ENCODE peak calls at places on chromosomes 13 and 19, in ten cellular contexts. One of them, this sample, is unnamed.

GRCh38 chr13:98143601-98144500 is 957 bp downstream of the FARP1 start:
- DNase-seq in astrocyte of the spinal cord: peak; percentile 53
- DNase-seq in left lung: peak; percentile 79
- DNase-seq in body of pancreas: peak; percentile 43
- DNase-seq in mucosa of descending colon: peak; percentile 55
- DNase-seq in uterus: peak; percentile 40
- DNase-seq in neuronal stem cell: no peak
- DNase-seq in CD8-positive, alpha-beta memory T cell: no peak
- DNase-seq in CD4-positive, alpha-beta memory T cell: no peak
- DNase-seq in HAP-1: peak; percentile 13
- DNase-seq in this sample: no peak

GRCh38 chr13:20148501-20149183 is 12.2 kb downstream of the GJA3 start:
- DNase-seq in HAP-1: no peak
- DNase-seq in body of pancreas: no peak
- DNase-seq in neuronal stem cell: no peak
- DNase-seq in astrocyte of the spinal cord: no peak
- DNase-seq in CD4-positive, alpha-beta memory T cell: no peak
- DNase-seq in mucosa of descending colon: no peak
- DNase-seq in uterus: no peak
- DNase-seq in left lung: no peak
- DNase-seq in CD8-positive, alpha-beta memory T cell: no peak
- DNase-seq in this sample: no peak

GRCh38 chr13:110161112-110161897 is 145.7 kb downstream of the COL4A1 start:
- DNase-seq in CD4-positive, alpha-beta memory T cell: no peak
- DNase-seq in mucosa of descending colon: no peak
- DNase-seq in uterus: no peak
- DNase-seq in body of pancreas: no peak
- DNase-seq in left lung: peak; percentile 58
- DNase-seq in CD8-positive, alpha-beta memory T cell: no peak
- DNase-seq in neuronal stem cell: no peak
- DNase-seq in astrocyte of the spinal cord: no peak
- DNase-seq in HAP-1: no peak
- DNase-seq in this sample: peak; percentile 24

GRCh38 chr19:32098953-32099352 is 246.5 kb upstream of the ZNF507 start:
- DNase-seq in left lung: no peak
- DNase-seq in mucosa of descending colon: no peak
- DNase-seq in HAP-1: peak; percentile 10
- DNase-seq in astrocyte of the spinal cord: no peak
- DNase-seq in uterus: no peak
- DNase-seq in neuronal stem cell: no peak
- DNase-seq in body of pancreas: no peak
- DNase-seq in CD4-positive, alpha-beta memory T cell: no peak
- DNase-seq in CD8-positive, alpha-beta memory T cell: no peak
- DNase-seq in this sample: no peak

GRCh38 chr13:70310720-70311119 is 202.5 kb upstream of the KLHL1 start:
- DNase-seq in mucosa of descending colon: no peak
- DNase-seq in neuronal stem cell: peak; percentile 18
- DNase-seq in CD4-positive, alpha-beta memory T cell: no peak
- DNase-seq in uterus: no peak
- DNase-seq in body of pancreas: peak; percentile 65
- DNase-seq in CD8-positive, alpha-beta memory T cell: no peak
- DNase-seq in astrocyte of the spinal cord: peak; percentile 66
- DNase-seq in left lung: no peak
- DNase-seq in HAP-1: peak; percentile 39
- DNase-seq in this sample: no peak

GRCh38 chr19:2115911-2116426 is 19.3 kb downstream of the IZUMO4 start:
- DNase-seq in mucosa of descending colon: no peak
- DNase-seq in neuronal stem cell: no peak
- DNase-seq in body of pancreas: no peak
- DNase-seq in left lung: no peak
- DNase-seq in HAP-1: no peak
- DNase-seq in CD4-positive, alpha-beta memory T cell: no peak
- DNase-seq in CD8-positive, alpha-beta memory T cell: no peak
- DNase-seq in astrocyte of the spinal cord: no peak
- DNase-seq in uterus: no peak
- DNase-seq in this sample: no peak

GRCh38 chr13:20128459-20128927 is 32.4 kb downstream of the GJA3 start:
- DNase-seq in astrocyte of the spinal cord: no peak
- DNase-seq in left lung: peak; percentile 82
- DNase-seq in body of pancreas: peak; percentile 74
- DNase-seq in HAP-1: no peak
- DNase-seq in CD8-positive, alpha-beta memory T cell: no peak
- DNase-seq in CD4-positive, alpha-beta memory T cell: peak; percentile 23
- DNase-seq in neuronal stem cell: no peak
- DNase-seq in uterus: no peak
- DNase-seq in mucosa of descending colon: peak; percentile 66
- DNase-seq in this sample: no peak

GRCh38 chr19:11203194-11204075 is 6.1 kb upstream of the KANK2 start:
- DNase-seq in HAP-1: peak; percentile 32
- DNase-seq in body of pancreas: peak; percentile 66
- DNase-seq in left lung: peak; percentile 83
- DNase-seq in uterus: peak; percentile 98
- DNase-seq in mucosa of descending colon: peak; percentile 71
- DNase-seq in neuronal stem cell: peak; percentile 53
- DNase-seq in CD4-positive, alpha-beta memory T cell: peak; percentile 18
- DNase-seq in astrocyte of the spinal cord: peak; percentile 73
- DNase-seq in CD8-positive, alpha-beta memory T cell: no peak
- DNase-seq in this sample: peak; percentile 76

GRCh38 chr13:43804461-43805070 is 17.8 kb upstream of the ENOX1 start:
- DNase-seq in uterus: no peak
- DNase-seq in left lung: no peak
- DNase-seq in astrocyte of the spinal cord: peak; percentile 88
- DNase-seq in body of pancreas: peak; percentile 15
- DNase-seq in mucosa of descending colon: no peak
- DNase-seq in CD4-positive, alpha-beta memory T cell: peak; percentile 42
- DNase-seq in HAP-1: peak; percentile 68
- DNase-seq in neuronal stem cell: peak; percentile 59
- DNase-seq in CD8-positive, alpha-beta memory T cell: no peak
- DNase-seq in this sample: no peak

GRCh38 chr13:51478418-51479198 is 25.8 kb upstream of the INTS6 start:
- DNase-seq in left lung: no peak
- DNase-seq in mucosa of descending colon: no peak
- DNase-seq in uterus: no peak
- DNase-seq in neuronal stem cell: no peak
- DNase-seq in CD8-positive, alpha-beta memory T cell: no peak
- DNase-seq in astrocyte of the spinal cord: no peak
- DNase-seq in CD4-positive, alpha-beta memory T cell: no peak
- DNase-seq in HAP-1: no peak
- DNase-seq in body of pancreas: peak; percentile 14
- DNase-seq in this sample: no peak

GRCh38 chr19:7063339-7063738 is 4.9 kb upstream of the MBD3L3 start:
- DNase-seq in body of pancreas: no peak
- DNase-seq in CD8-positive, alpha-beta memory T cell: no peak
- DNase-seq in left lung: no peak
- DNase-seq in neuronal stem cell: no peak
- DNase-seq in astrocyte of the spinal cord: no peak
- DNase-seq in mucosa of descending colon: no peak
- DNase-seq in CD4-positive, alpha-beta memory T cell: no peak
- DNase-seq in HAP-1: no peak
- DNase-seq in uterus: no peak
- DNase-seq in this sample: no peak

GRCh38 chr13:20798027-20798426 is 24.3 kb upstream of the EEF1AKMT1 start:
- DNase-seq in mucosa of descending colon: no peak
- DNase-seq in HAP-1: no peak
- DNase-seq in left lung: no peak
- DNase-seq in neuronal stem cell: no peak
- DNase-seq in body of pancreas: no peak
- DNase-seq in CD4-positive, alpha-beta memory T cell: no peak
- DNase-seq in uterus: no peak
- DNase-seq in astrocyte of the spinal cord: no peak
- DNase-seq in CD8-positive, alpha-beta memory T cell: no peak
- DNase-seq in this sample: no peak

GRCh38 chr19:1213391-1214286 is 8.1 kb downstream of the STK11 start:
- DNase-seq in left lung: no peak
- DNase-seq in uterus: peak; percentile 66
- DNase-seq in body of pancreas: peak; percentile 49
- DNase-seq in CD4-positive, alpha-beta memory T cell: peak; percentile 67
- DNase-seq in HAP-1: no peak
- DNase-seq in neuronal stem cell: no peak
- DNase-seq in mucosa of descending colon: peak; percentile 75
- DNase-seq in CD8-positive, alpha-beta memory T cell: no peak
- DNase-seq in astrocyte of the spinal cord: peak; percentile 54
- DNase-seq in this sample: no peak

GRCh38 chr13:102724923-102725322 is 30.1 kb upstream of the METTL21C start:
- DNase-seq in mucosa of descending colon: no peak
- DNase-seq in body of pancreas: no peak
- DNase-seq in neuronal stem cell: no peak
- DNase-seq in HAP-1: peak; percentile 12
- DNase-seq in left lung: no peak
- DNase-seq in astrocyte of the spinal cord: peak; percentile 49
- DNase-seq in CD4-positive, alpha-beta memory T cell: no peak
- DNase-seq in uterus: no peak
- DNase-seq in CD8-positive, alpha-beta memory T cell: no peak
- DNase-seq in this sample: no peak

GRCh38 chr19:3773814-3774515 is 1.9 kb upstream of the RAX2 start:
- DNase-seq in CD8-positive, alpha-beta memory T cell: no peak
- DNase-seq in uterus: no peak
- DNase-seq in left lung: no peak
- DNase-seq in HAP-1: no peak
- DNase-seq in mucosa of descending colon: no peak
- DNase-seq in astrocyte of the spinal cord: no peak
- DNase-seq in body of pancreas: no peak
- DNase-seq in CD4-positive, alpha-beta memory T cell: no peak
- DNase-seq in neuronal stem cell: no peak
- DNase-seq in this sample: no peak

GRCh38 chr19:21569497-21569870 is 64.1 kb downstream of the ZNF429 start:
- DNase-seq in CD4-positive, alpha-beta memory T cell: no peak
- DNase-seq in astrocyte of the spinal cord: no peak
- DNase-seq in left lung: peak; percentile 89
- DNase-seq in CD8-positive, alpha-beta memory T cell: no peak
- DNase-seq in neuronal stem cell: no peak
- DNase-seq in mucosa of descending colon: peak; percentile 80
- DNase-seq in body of pancreas: peak; percentile 80
- DNase-seq in HAP-1: no peak
- DNase-seq in uterus: no peak
- DNase-seq in this sample: no peak

GRCh38 chr19:48170817-48171347 is 402 bp downstream of the ZSWIM9 start:
- DNase-seq in neuronal stem cell: no peak
- DNase-seq in uterus: no peak
- DNase-seq in CD8-positive, alpha-beta memory T cell: no peak
- DNase-seq in astrocyte of the spinal cord: no peak
- DNase-seq in left lung: no peak
- DNase-seq in mucosa of descending colon: no peak
- DNase-seq in HAP-1: peak; percentile 4
- DNase-seq in CD4-positive, alpha-beta memory T cell: no peak
- DNase-seq in body of pancreas: no peak
- DNase-seq in this sample: no peak

GRCh38 chr19:12983561-12984142 is 11.6 kb upstream of the NFIX start:
- DNase-seq in CD8-positive, alpha-beta memory T cell: peak; percentile 72
- DNase-seq in body of pancreas: peak; percentile 87
- DNase-seq in left lung: peak; percentile 93
- DNase-seq in mucosa of descending colon: peak; percentile 91
- DNase-seq in neuronal stem cell: peak; percentile 84
- DNase-seq in uterus: peak; percentile 72
- DNase-seq in CD4-positive, alpha-beta memory T cell: peak; percentile 86
- DNase-seq in astrocyte of the spinal cord: peak; percentile 80
- DNase-seq in HAP-1: peak; percentile 51
- DNase-seq in this sample: peak; percentile 67

GRCh38 chr13:87235621-87236020 is 435.6 kb upstream of the SLITRK5 start:
- DNase-seq in CD4-positive, alpha-beta memory T cell: no peak
- DNase-seq in body of pancreas: no peak
- DNase-seq in left lung: no peak
- DNase-seq in mucosa of descending colon: no peak
- DNase-seq in neuronal stem cell: no peak
- DNase-seq in CD8-positive, alpha-beta memory T cell: no peak
- DNase-seq in astrocyte of the spinal cord: no peak
- DNase-seq in uterus: no peak
- DNase-seq in HAP-1: no peak
- DNase-seq in this sample: no peak

GRCh38 chr13:33285420-33286124 is at the start of gene STARD13:
- DNase-seq in CD4-positive, alpha-beta memory T cell: no peak
- DNase-seq in neuronal stem cell: peak; percentile 78
- DNase-seq in left lung: peak; percentile 86
- DNase-seq in astrocyte of the spinal cord: peak; percentile 98
- DNase-seq in CD8-positive, alpha-beta memory T cell: no peak
- DNase-seq in body of pancreas: peak; percentile 93
- DNase-seq in HAP-1: peak; percentile 22
- DNase-seq in mucosa of descending colon: peak; percentile 91
- DNase-seq in uterus: peak; percentile 97
- DNase-seq in this sample: peak; percentile 95
- H3K4me3 ChIP-seq in CD4-positive, alpha-beta memory T cell: no peak within 1 kb of the TSS
- H3K4me3 ChIP-seq in neuronal stem cell: peak within 1 kb of the TSS; percentile 69
- H3K4me3 ChIP-seq in left lung: peak within 1 kb of the TSS; percentile 55
- H3K4me3 ChIP-seq in astrocyte of the spinal cord: peak within 1 kb of the TSS; percentile 77
- H3K4me3 ChIP-seq in CD8-positive, alpha-beta memory T cell: no peak within 1 kb of the TSS
- H3K4me3 ChIP-seq in body of pancreas: peak within 1 kb of the TSS; percentile 48
- H3K4me3 ChIP-seq in HAP-1: peak within 1 kb of the TSS; percentile 9
- H3K4me3 ChIP-seq in mucosa of descending colon: peak within 1 kb of the TSS; percentile 25
- H3K4me3 ChIP-seq in uterus: peak within 1 kb of the TSS; percentile 56
- H3K4me3 ChIP-seq in this sample: peak within 1 kb of the TSS; percentile 61

GRCh38 chr13:74681891-74682290 is 547.7 kb upstream of the KLF12 start:
- DNase-seq in uterus: no peak
- DNase-seq in body of pancreas: no peak
- DNase-seq in CD8-positive, alpha-beta memory T cell: no peak
- DNase-seq in left lung: no peak
- DNase-seq in mucosa of descending colon: no peak
- DNase-seq in neuronal stem cell: no peak
- DNase-seq in HAP-1: no peak
- DNase-seq in CD4-positive, alpha-beta memory T cell: no peak
- DNase-seq in astrocyte of the spinal cord: no peak
- DNase-seq in this sample: no peak

GRCh38 chr13:74683411-74683810 is 549.2 kb upstream of the KLF12 start:
- DNase-seq in body of pancreas: no peak
- DNase-seq in astrocyte of the spinal cord: no peak
- DNase-seq in HAP-1: no peak
- DNase-seq in CD8-positive, alpha-beta memory T cell: no peak
- DNase-seq in CD4-positive, alpha-beta memory T cell: no peak
- DNase-seq in left lung: no peak
- DNase-seq in neuronal stem cell: no peak
- DNase-seq in uterus: no peak
- DNase-seq in mucosa of descending colon: no peak
- DNase-seq in this sample: no peak

GRCh38 chr13:74687452-74688180 is 553.4 kb upstream of the KLF12 start:
- DNase-seq in uterus: peak; percentile 30
- DNase-seq in astrocyte of the spinal cord: no peak
- DNase-seq in body of pancreas: no peak
- DNase-seq in HAP-1: no peak
- DNase-seq in neuronal stem cell: peak; percentile 66
- DNase-seq in left lung: no peak
- DNase-seq in mucosa of descending colon: no peak
- DNase-seq in CD8-positive, alpha-beta memory T cell: no peak
- DNase-seq in CD4-positive, alpha-beta memory T cell: no peak
- DNase-seq in this sample: no peak
- H3K4me3 ChIP-seq in uterus: no peak overlapping the region
- H3K4me3 ChIP-seq in astrocyte of the spinal cord: no peak overlapping the region
- H3K4me3 ChIP-seq in body of pancreas: no peak overlapping the region
- H3K4me3 ChIP-seq in HAP-1: no peak overlapping the region
- H3K4me3 ChIP-seq in neuronal stem cell: no peak overlapping the region
- H3K4me3 ChIP-seq in left lung: no peak overlapping the region
- H3K4me3 ChIP-seq in mucosa of descending colon: no peak overlapping the region
- H3K4me3 ChIP-seq in CD8-positive, alpha-beta memory T cell: no peak overlapping the region
- H3K4me3 ChIP-seq in CD4-positive, alpha-beta memory T cell: no peak overlapping the region
- H3K4me3 ChIP-seq in this sample: no peak overlapping the region

GRCh38 chr13:30362869-30363268 is 55.5 kb upstream of the KATNAL1 start:
- DNase-seq in CD8-positive, alpha-beta memory T cell: no peak
- DNase-seq in astrocyte of the spinal cord: no peak
- DNase-seq in uterus: no peak
- DNase-seq in CD4-positive, alpha-beta memory T cell: no peak
- DNase-seq in neuronal stem cell: no peak
- DNase-seq in left lung: no peak
- DNase-seq in HAP-1: no peak
- DNase-seq in mucosa of descending colon: no peak
- DNase-seq in body of pancreas: no peak
- DNase-seq in this sample: no peak
- H3K4me3 ChIP-seq in CD8-positive, alpha-beta memory T cell: no peak overlapping the region
- H3K4me3 ChIP-seq in astrocyte of the spinal cord: no peak overlapping the region
- H3K4me3 ChIP-seq in uterus: no peak overlapping the region
- H3K4me3 ChIP-seq in CD4-positive, alpha-beta memory T cell: no peak overlapping the region
- H3K4me3 ChIP-seq in neuronal stem cell: no peak overlapping the region
- H3K4me3 ChIP-seq in left lung: no peak overlapping the region
- H3K4me3 ChIP-seq in HAP-1: no peak overlapping the region
- H3K4me3 ChIP-seq in mucosa of descending colon: no peak overlapping the region
- H3K4me3 ChIP-seq in body of pancreas: no peak overlapping the region
- H3K4me3 ChIP-seq in this sample: no peak overlapping the region

GRCh38 chr19:33819875-33820781 is 23.5 kb downstream of the KCTD15 start:
- DNase-seq in neuronal stem cell: peak; percentile 61
- DNase-seq in uterus: peak; percentile 71
- DNase-seq in CD4-positive, alpha-beta memory T cell: peak; percentile 64
- DNase-seq in astrocyte of the spinal cord: peak; percentile 59
- DNase-seq in mucosa of descending colon: peak; percentile 85
- DNase-seq in left lung: peak; percentile 98
- DNase-seq in body of pancreas: peak; percentile 76
- DNase-seq in CD8-positive, alpha-beta memory T cell: peak; percentile 16
- DNase-seq in HAP-1: peak; percentile 80
- DNase-seq in this sample: peak; percentile 43
- H3K4me3 ChIP-seq in neuronal stem cell: peak overlapping the region; percentile 77
- H3K4me3 ChIP-seq in uterus: peak overlapping the region; percentile 20
- H3K4me3 ChIP-seq in CD4-positive, alpha-beta memory T cell: peak overlapping the region; percentile 47
- H3K4me3 ChIP-seq in astrocyte of the spinal cord: peak overlapping the region; percentile 37
- H3K4me3 ChIP-seq in mucosa of descending colon: no peak overlapping the region
- H3K4me3 ChIP-seq in left lung: peak overlapping the region; percentile 32
- H3K4me3 ChIP-seq in body of pancreas: no peak overlapping the region
- H3K4me3 ChIP-seq in CD8-positive, alpha-beta memory T cell: peak overlapping the region; percentile 29
- H3K4me3 ChIP-seq in HAP-1: peak overlapping the region; percentile 30
- H3K4me3 ChIP-seq in this sample: peak overlapping the region; percentile 47

This sample was measured in tibial nerve.